ENCODE peak calls at places on chromosomes 13 and 19, in five cellular contexts. X, D, N, F and Y are unnamed samples. For H3K4me1 and H4K20me1, the result is how much of the 10 kb centered on the place peaks cover.

GRCh38 chr13:71240906-71241305 is 626.1 kb downstream of the DACH1 start:
- DNase-seq in X (peak), D (no peak), N (no peak), F (no peak), Y (peak)

GRCh38 chr19:49361438-49362047 is 673 bp downstream of the TEAD2 start:
- DNase-seq in X (peak), D (peak), N (no peak), F (peak), Y (peak)

GRCh38 chr19:9958451-9958850 is 22.1 kb upstream of the OLFM2 start:
- DNase-seq in X (no peak), D (no peak), N (no peak), F (no peak), Y (no peak)

GRCh38 chr13:49052801-49053200 is 77.1 kb downstream of the FNDC3A start:
- DNase-seq in X (no peak), D (no peak), N (no peak), F (no peak), Y (no peak)

GRCh38 chr13:101746513-101746912 is 294.0 kb downstream of the ITGBL1 start:
- DNase-seq in X (no peak), D (no peak), N (no peak), F (no peak), Y (no peak)

GRCh38 chr19:45424191-45425058 is 708 bp upstream of the ERCC1 start:
- DNase-seq in X (peak), D (peak), N (peak), F (peak), Y (peak)

GRCh38 chr19:19115954-19116353 is 22.3 kb downstream of the TMEM161A start:
- DNase-seq in X (no peak), D (peak), N (peak), F (no peak), Y (peak)

GRCh38 chr19:33458807-33459206 is 62.8 kb downstream of the PEPD start:
- DNase-seq in X (no peak), D (no peak), N (no peak), F (no peak), Y (no peak)

GRCh38 chr19:41877490-41877876 is 404 bp downstream of the CD79A start:
- DNase-seq in X (no peak), D (peak), N (no peak), F (no peak), Y (no peak)

GRCh38 chr19:38360839-38361631 is 13.3 kb upstream of the PSMD8 start:
- DNase-seq in X (no peak), D (no peak), N (no peak), F (no peak), Y (no peak)

GRCh38 chr13:45219938-45220375 is 19.1 kb upstream of the KCTD4 start:
- DNase-seq in X (no peak), D (no peak), N (no peak), F (peak), Y (peak)

GRCh38 chr19:53272044-53272443 is 4.5 kb upstream of the VN1R4 start:
- DNase-seq in X (no peak), D (no peak), N (no peak), F (no peak), Y (no peak)

GRCh38 chr13:46553886-46554855 is 1.2 kb downstream of the LRCH1 start:
- DNase-seq in X (peak), D (peak), N (peak), F (peak), Y (peak)

GRCh38 chr19:35903550-35904179 is 1.3 kb downstream of the HCST start:
- DNase-seq in X (peak), D (peak), N (peak), F (no peak), Y (peak)

GRCh38 chr19:10454267-10454666 is 33.9 kb downstream of the PDE4A start:
- DNase-seq in X (no peak), D (no peak), N (no peak), F (no peak), Y (peak)

GRCh38 chr19:18434411-18435184 is 3.3 kb downstream of the ISYNA1 start:
- DNase-seq in X (no peak), D (no peak), N (no peak), F (no peak), Y (no peak)

GRCh38 chr13:109715902-109716301 is 70.5 kb downstream of the IRS2 start:
- DNase-seq in X (peak), D (no peak), N (no peak), F (no peak), Y (peak)

GRCh38 chr13:26719356-26719945 is 41.1 kb downstream of the GPR12 start:
- DNase-seq in X (no peak), D (peak), N (no peak), F (no peak), Y (peak)

GRCh38 chr13:91347996-91348905 is 764 bp downstream of the MIR17HG start:
- DNase-seq in X (peak), D (peak), N (peak), F (no peak), Y (no peak)

GRCh38 chr13:105937451-105937850 is 598.0 kb downstream of the EFNB2 start:
- DNase-seq in X (no peak), D (no peak), N (no peak), F (no peak), Y (peak)

GRCh38 chr13:37306778-37307544 is 201.5 kb upstream of the CSNK1A1L start:
- DNase-seq in X (no peak), D (no peak), N (no peak), F (no peak), Y (peak)

GRCh38 chr19:46624958-46625661 is at the start of gene PTGIR:
- DNase-seq in X (peak), D (no peak), N (no peak), F (no peak), Y (no peak)

GRCh38 chr19:1259873-1260748 is 9.0 kb upstream of the CIRBP start:
- DNase-seq in X (no peak), D (peak), N (no peak), F (no peak), Y (no peak)

GRCh38 chr19:38211206-38211605 is 12.8 kb downstream of the DPF1 start:
- DNase-seq in X (peak), D (no peak), N (no peak), F (no peak), Y (no peak)

GRCh38 chr13:45269204-45269603 is 68.4 kb upstream of the KCTD4 start:
- DNase-seq in X (no peak), D (no peak), N (no peak), F (no peak), Y (peak)

GRCh38 chr19:23528376-23528775 is 133.1 kb upstream of the ZNF91 start:
- DNase-seq in X (no peak), D (no peak), N (no peak), F (no peak), Y (peak)

GRCh38 chr13:32174366-32174765 is 140.8 kb downstream of the ZAR1L start:
- DNase-seq in X (no peak), D (no peak), N (no peak), F (no peak), Y (no peak)

GRCh38 chr13:29845440-29846056 is 4.9 kb downstream of the UBL3 start:
- DNase-seq in X (no peak), D (peak), N (no peak), F (no peak), Y (peak)

GRCh38 chr19:46475976-46476375 is 4.6 kb upstream of the PNMA8A start:
- DNase-seq in X (no peak), D (no peak), N (no peak), F (no peak), Y (no peak)

GRCh38 chr19:15280915-15281683 is 48.9 kb upstream of the EPHX3 start:
- DNase-seq in X (peak), D (no peak), N (no peak), F (no peak), Y (peak)

GRCh38 chr13:79171131-79172061 is 234.7 kb downstream of the RBM26 start:
- DNase-seq in X (no peak), D (no peak), N (no peak), F (no peak), Y (no peak)

GRCh38 chr13:29573190-29573589 is 22.3 kb downstream of the SLC7A1 start:
- DNase-seq in X (no peak), D (peak), N (no peak), F (no peak), Y (no peak)

GRCh38 chr13:85654227-85654626 is 145.0 kb downstream of the SLITRK6 start:
- DNase-seq in X (no peak), D (no peak), N (no peak), F (no peak), Y (peak)

GRCh38 chr13:31093145-31093885 is 68.4 kb downstream of the HSPH1 start:
- DNase-seq in X (no peak), D (no peak), N (no peak), F (no peak), Y (no peak)

DNA sequence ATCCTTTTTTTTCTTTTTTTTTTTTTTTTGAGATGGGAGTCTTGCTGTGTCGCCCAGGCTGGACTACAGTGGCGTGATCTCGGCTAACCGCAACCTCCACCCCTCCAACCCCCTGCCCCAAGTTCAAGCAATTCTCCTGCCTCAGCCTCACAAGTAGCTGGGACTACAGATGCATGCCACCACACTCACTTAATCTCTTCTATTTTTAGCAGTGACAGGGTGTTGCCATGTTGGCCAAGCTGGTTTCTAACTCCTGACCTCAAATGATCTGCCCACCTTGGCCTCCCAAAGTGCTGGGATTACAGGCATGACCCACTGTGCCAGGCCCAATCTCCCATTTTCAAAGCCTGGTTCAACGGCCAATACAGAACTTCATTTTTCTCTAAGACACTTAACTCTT is 9.1 kb downstream of the FOXO1 start:
- DNase-seq in X (no peak), D (no peak), N (no peak), F (no peak), Y (no peak)
- H3K4me1 ChIP-seq in X (under half), D (half or more), N (under half), F (under half), Y (under half)

GRCh38 chr19:3409346-3410064 is 43.1 kb downstream of the NFIC start:
- DNase-seq in X (peak), D (no peak), N (no peak), F (no peak), Y (no peak)

GRCh38 chr19:3412066-3412465 is 45.7 kb downstream of the NFIC start:
- DNase-seq in X (no peak), D (no peak), N (no peak), F (no peak), Y (no peak)

GRCh38 chr19:3413796-3414327 is 47.5 kb downstream of the NFIC start:
- DNase-seq in X (no peak), D (no peak), N (no peak), F (no peak), Y (no peak)

GRCh38 chr19:3408996-3409345 is 42.6 kb downstream of the NFIC start:
- DNase-seq in X (no peak), D (no peak), N (no peak), F (no peak), Y (no peak)

DNA sequence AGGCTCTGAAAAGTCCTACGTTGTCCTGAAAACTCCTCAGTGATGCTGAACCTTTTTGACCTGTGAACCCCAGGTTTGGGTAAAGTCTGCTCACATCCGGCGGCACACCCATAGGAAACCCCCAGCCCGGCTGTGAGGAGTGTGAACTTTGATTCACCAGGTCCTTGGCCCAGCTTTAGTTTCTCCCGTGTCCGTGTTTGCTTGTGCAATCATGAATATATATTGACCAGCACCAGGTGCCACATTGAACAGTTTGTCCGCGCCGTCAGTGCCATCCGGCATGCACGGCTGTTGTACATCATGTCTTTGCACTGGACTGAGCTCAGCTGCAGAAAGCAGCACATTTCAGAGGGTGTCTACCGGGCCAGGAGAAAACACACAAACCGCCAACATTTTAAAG is 45.3 kb downstream of the NFIC start:
- DNase-seq in X (no peak), D (no peak), N (no peak), F (no peak), Y (no peak)
- H4K20me1 ChIP-seq in X (under half), D (under half), N (under half), F (under half), Y (under half)

GRCh38 chr19:5478241-5478924 is 23.2 kb downstream of the ZNRF4 start:
- DNase-seq in X (no peak), D (no peak), N (no peak), F (no peak), Y (no peak)

GRCh38 chr19:5479958-5480357 is 24.7 kb downstream of the ZNRF4 start:
- DNase-seq in X (no peak), D (no peak), N (no peak), F (no peak), Y (no peak)

GRCh38 chr19:5480427-5480836 is 25.2 kb downstream of the ZNRF4 start:
- DNase-seq in X (no peak), D (peak), N (no peak), F (peak), Y (peak)

GRCh38 chr19:5478925-5479588 is 23.8 kb downstream of the ZNRF4 start:
- DNase-seq in X (no peak), D (no peak), N (no peak), F (no peak), Y (no peak)

DNA sequence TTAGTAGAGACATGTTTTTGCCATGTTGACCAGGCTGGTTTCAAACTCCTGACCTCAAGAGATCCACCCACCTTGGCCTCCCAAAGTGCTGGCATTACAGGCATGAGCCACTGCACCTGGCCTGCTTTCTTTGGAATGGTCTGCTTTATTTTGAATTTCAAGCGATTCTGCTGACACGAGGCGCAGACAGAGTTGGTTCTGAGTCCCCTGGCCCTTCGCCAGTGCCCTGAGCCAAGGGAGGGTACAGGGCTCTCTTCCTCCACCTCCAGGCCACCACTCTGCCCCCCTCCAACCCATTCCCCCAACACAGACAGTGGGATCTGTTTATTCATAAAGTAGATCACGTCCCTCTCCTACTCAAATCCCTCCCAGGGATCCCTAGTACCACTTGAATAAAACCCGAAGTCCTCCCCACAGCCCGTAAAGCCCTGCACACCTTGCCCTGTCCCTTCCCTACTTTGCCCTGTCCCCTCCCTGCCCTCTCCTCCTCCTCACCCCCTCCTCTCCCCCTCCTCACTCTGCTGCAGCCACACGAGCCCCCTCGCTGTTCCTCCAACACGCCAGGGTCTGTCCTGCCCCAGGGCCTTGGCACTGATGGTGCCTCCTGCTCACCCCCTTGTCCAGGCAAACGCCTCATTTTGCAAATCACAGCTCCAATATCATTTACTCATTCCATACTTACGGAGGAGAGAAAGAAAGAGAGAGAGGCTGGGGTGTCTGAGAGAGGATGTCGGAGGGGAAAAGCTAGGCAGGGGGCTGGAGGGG is 22.4 kb downstream of the ZNRF4 start:
- DNase-seq in X (no peak), D (no peak), N (no peak), F (no peak), Y (no peak)
- TF ChIP-seq EZH2phosphoT487 in X (no peak), D (no peak), N (no peak), F (no peak), Y (no peak)

GRCh38 chr13:41059466-41059865 is 1.8 kb upstream of the WBP4 start:
- DNase-seq in X (no peak), D (peak), N (peak), F (no peak), Y (peak)

GRCh38 chr13:41060723-41061074 is 610 bp upstream of the WBP4 start:
- DNase-seq in X (peak), D (peak), N (peak), F (peak), Y (peak)

GRCh38 chr13:41058229-41059070 is 2.9 kb upstream of the WBP4 start:
- DNase-seq in X (no peak), D (no peak), N (no peak), F (no peak), Y (no peak)

GRCh38 chr13:41061075-41061913 is at the start of gene WBP4:
- DNase-seq in X (peak), D (peak), N (peak), F (peak), Y (peak)

GRCh38 chr13:41059896-41060722 is 1.2 kb upstream of the WBP4 start:
- DNase-seq in X (peak), D (peak), N (peak), F (peak), Y (peak)
- H3K4me1 ChIP-seq in X (under half), D (half or more), N (under half), F (under half), Y (under half)

GRCh38 chr13:50130686-50131051 is 115.4 kb downstream of the KCNRG start:
- DNase-seq in X (peak), D (peak), N (peak), F (no peak), Y (peak)

GRCh38 chr13:50129923-50130685 is 114.9 kb downstream of the KCNRG start:
- DNase-seq in X (peak), D (peak), N (no peak), F (no peak), Y (peak)

GRCh38 chr13:50131998-50132936 is 117.0 kb downstream of the KCNRG start:
- DNase-seq in X (no peak), D (no peak), N (no peak), F (no peak), Y (no peak)

GRCh38 chr13:50133277-50133953 is 118.2 kb downstream of the KCNRG start:
- DNase-seq in X (no peak), D (no peak), N (no peak), F (no peak), Y (no peak)

GRCh38 chr13:50132937-50133276 is 117.7 kb downstream of the KCNRG start:
- DNase-seq in X (no peak), D (no peak), N (no peak), F (no peak), Y (no peak)
- H4K20me1 ChIP-seq in X (under half), D (under half), N (under half), F (under half), Y (under half)